ENCODE peak calls at places on chromosomes 13 and 19, in ten cellular contexts. Q is naive thymus-derived CD8-positive, alpha-beta T cell; Y is activated naive CD4-positive, alpha-beta T cell treated with anti-CD3 and anti-CD28 coated beads for 36 hours; U is C1 segment of cervical spinal cord; G is stimulated activated CD8-positive, alpha-beta memory T cell treated with anti-CD3 and anti-CD28 coated beads, Interleukin-4, amount 100 ng/mL, for 24 hours; H is IMR-90; B is GM04504; P is nucleus accumbens; E is glutamatergic neuron; N is GM20000. O is an unnamed sample.

GRCh38 chr19:32870981-32871451 is 1.4 kb upstream of the SLC7A9 start:
- DNase-seq in B (no peak), G (no peak), Q (no peak), N (no peak), U (no peak), Y (no peak), P (no peak), H (no peak), E (no peak), O (no peak)

GRCh38 chr13:39023316-39023715 is 14.6 kb downstream of the PROSER1 start:
- DNase-seq in Q (no peak), G (no peak), B (no peak), N (no peak), H (peak; percentile 69), Y (no peak), E (no peak), U (no peak), P (no peak), O (no peak)

GRCh38 chr13:77026255-77026782 is 640 bp downstream of the FBXL3 start:
- DNase-seq in N (peak; percentile 83), B (peak; percentile 37), Q (peak; percentile 62), Y (peak; percentile 83), G (peak; percentile 56), P (peak; percentile 71), U (peak; percentile 46), E (peak; percentile 72), H (peak; percentile 37), O (peak; percentile 71)

GRCh38 chr19:48493718-48494515 is 17.7 kb downstream of the LMTK3 start:
- DNase-seq in H (no peak), B (no peak), Y (no peak), E (no peak), U (no peak), G (no peak), Q (no peak), P (no peak), N (no peak), O (no peak)

GRCh38 chr13:113373811-113374485 is 10.0 kb upstream of the GRTP1 start:
- DNase-seq in H (no peak), Q (no peak), G (no peak), P (no peak), B (no peak), U (no peak), E (no peak), N (no peak), Y (no peak), O (no peak)

GRCh38 chr13:107678075-107678689 is 537.2 kb downstream of the LIG4 start:
- DNase-seq in U (no peak), N (no peak), E (peak; percentile 31), Y (no peak), B (no peak), H (peak; percentile 53), P (no peak), Q (no peak), G (no peak), O (no peak)

GRCh38 chr19:43768273-43769050 is 12.3 kb downstream of the KCNN4 start:
- DNase-seq in P (no peak), H (no peak), B (no peak), Q (no peak), E (no peak), G (no peak), U (no peak), N (no peak), Y (no peak), O (no peak)

GRCh38 chr19:17610384-17610783 is 54.9 kb downstream of the COLGALT1 start:
- DNase-seq in B (no peak), N (peak; percentile 69), E (no peak), Y (no peak), U (no peak), Q (no peak), P (no peak), H (peak; percentile 14), G (no peak), O (peak; percentile 56)

GRCh38 chr19:10784257-10784656 is 51.8 kb downstream of the TMED1 start:
- DNase-seq in G (no peak), B (no peak), E (no peak), N (no peak), U (no peak), P (no peak), H (no peak), Q (no peak), Y (no peak), O (no peak)

GRCh38 chr13:41746259-41746658 is 214.7 kb downstream of the VWA8 start:
- DNase-seq in Q (no peak), U (no peak), H (peak; percentile 79), E (no peak), N (no peak), P (no peak), B (peak; percentile 30), Y (no peak), G (no peak), O (no peak)

GRCh38 chr19:58409010-58409790 is 751 bp downstream of the ZNF584 start:
- DNase-seq in P (no peak), Q (no peak), Y (peak; percentile 36), H (peak; percentile 22), N (peak; percentile 34), E (no peak), G (no peak), U (no peak), B (no peak), O (no peak)

GRCh38 chr13:75197803-75198202 is 284.2 kb downstream of the TBC1D4 start:
- DNase-seq in N (no peak), E (peak; percentile 20), Y (no peak), G (no peak), P (no peak), U (no peak), B (no peak), H (no peak), Q (no peak), O (no peak)

GRCh38 chr19:5452594-5453565 is 2.3 kb upstream of the ZNRF4 start:
- DNase-seq in U (no peak), Q (no peak), B (no peak), P (no peak), H (peak; percentile 20), Y (no peak), G (no peak), N (no peak), E (peak; percentile 74), O (no peak)

GRCh38 chr13:48954086-48954485 is 21.6 kb upstream of the FNDC3A start:
- DNase-seq in N (no peak), H (peak; percentile 51), U (no peak), Y (no peak), G (no peak), Q (no peak), E (no peak), B (no peak), P (no peak), O (no peak)

GRCh38 chr13:98576215-98576945 is 527 bp downstream of the STK24 start:
- DNase-seq in E (peak; percentile 59), P (peak; percentile 54), Y (peak; percentile 62), N (peak; percentile 71), U (no peak), B (no peak), H (no peak), Q (peak; percentile 30), G (peak; percentile 26), O (no peak)

GRCh38 chr13:70814684-70815083 is 706.4 kb upstream of the KLHL1 start:
- DNase-seq in P (no peak), H (no peak), Q (no peak), N (no peak), B (no peak), E (no peak), Y (no peak), G (no peak), U (no peak), O (no peak)

GRCh38 chr19:54017266-54017665 is 25.8 kb downstream of the CACNG6 start:
- DNase-seq in G (no peak), N (no peak), Y (no peak), H (peak; percentile 31), P (no peak), E (no peak), U (no peak), Q (no peak), B (no peak), O (no peak)

GRCh38 chr13:53045110-53045509 is 16.5 kb downstream of the OLFM4 start:
- DNase-seq in H (no peak), Y (no peak), N (no peak), B (no peak), P (no peak), U (no peak), E (no peak), Q (no peak), G (no peak), O (no peak)

GRCh38 chr19:33622809-33623511 is 1.2 kb downstream of the CHST8 start:
- DNase-seq in B (no peak), U (no peak), H (no peak), Y (no peak), Q (no peak), G (no peak), E (peak; percentile 72), N (no peak), P (no peak), O (no peak)

GRCh38 chr19:55350620-55351315 is 3.8 kb downstream of the COX6B2 start:
- DNase-seq in P (no peak), G (no peak), U (no peak), Y (no peak), B (no peak), N (no peak), H (no peak), E (no peak), Q (no peak), O (no peak)

GRCh38 chr13:105894711-105895110 is 640.8 kb downstream of the EFNB2 start:
- DNase-seq in Y (no peak), G (no peak), E (no peak), U (no peak), B (no peak), H (no peak), P (no peak), Q (no peak), N (no peak), O (no peak)

GRCh38 chr13:48263196-48263595 is 30.2 kb downstream of the ITM2B start:
- DNase-seq in Y (no peak), P (no peak), U (no peak), E (no peak), H (no peak), B (no peak), G (no peak), Q (no peak), N (no peak), O (no peak)

GRCh38 chr19:51621178-51621577 is 9.0 kb downstream of the SIGLEC5 start:
- DNase-seq in E (no peak), Q (no peak), G (no peak), B (no peak), Y (no peak), H (no peak), U (no peak), N (peak; percentile 57), P (no peak), O (peak; percentile 77)